ENCODE peak calls at places on chromosomes 6 and 20, in four cellular contexts. Q is transverse colon, N is Peyer's patch, X is pancreas. E is an unnamed sample.

GRCh38 chr6:138012682-138013081 is 94.5 kb downstream of the PERP start:
- DNase-seq in X (no peak), Q (peak; percentile 23), N (no peak), E (peak; percentile 71)

GRCh38 chr20:62117658-62118057 is 4.6 kb upstream of the LSM14B start:
- DNase-seq in Q (peak; percentile 48), N (peak; percentile 74), X (no peak), E (peak; percentile 58)

GRCh38 chr6:106557837-106558236 is 71.5 kb downstream of the RTN4IP1 start:
- DNase-seq in X (no peak), Q (no peak), N (no peak), E (no peak)

GRCh38 chr6:144075187-144075586 is 20.2 kb downstream of the SF3B5 start:
- DNase-seq in X (no peak), Q (no peak), N (no peak), E (no peak)

GRCh38 chr6:148881593-148882311 is 134.9 kb downstream of the UST start:
- DNase-seq in Q (no peak), N (no peak), X (no peak), E (no peak)

GRCh38 chr6:138028893-138029292 is 78.3 kb downstream of the PERP start:
- DNase-seq in N (no peak), Q (no peak), X (no peak), E (no peak)

GRCh38 chr6:143513410-143513809 is 1.9 kb upstream of the FUCA2 start:
- DNase-seq in Q (peak; percentile 65), X (no peak), N (peak; percentile 62), E (peak; percentile 49)

GRCh38 chr6:138662474-138662873 is 111.1 kb upstream of the CCDC28A start:
- DNase-seq in X (no peak), Q (no peak), N (no peak), E (no peak)

GRCh38 chr6:89952361-89952680 is 58.1 kb downstream of the GJA10 start:
- DNase-seq in N (no peak), X (no peak), Q (no peak), E (no peak)

GRCh38 chr6:108448481-108448880 is 112.2 kb upstream of the FOXO3 start:
- DNase-seq in Q (no peak), N (no peak), X (no peak), E (no peak)

GRCh38 chr6:150142304-150142656 is 564 bp upstream of the PPP1R14C start:
- DNase-seq in N (no peak), Q (peak; percentile 47), X (no peak), E (no peak)

GRCh38 chr6:37565267-37566208 is 65.8 kb upstream of the CCDC167 start:
- DNase-seq in Q (no peak), X (no peak), N (no peak), E (no peak)

GRCh38 chr20:926646-927045 is 10.5 kb upstream of the ANGPT4 start:
- DNase-seq in Q (no peak), X (no peak), N (no peak), E (no peak)

GRCh38 chr6:134060491-134061106 is 8.2 kb upstream of the SLC2A12 start:
- DNase-seq in X (no peak), Q (no peak), N (no peak), E (no peak)

GRCh38 chr6:148771212-148771601 is 24.4 kb downstream of the UST start:
- DNase-seq in Q (peak; percentile 28), N (no peak), X (peak; percentile 38), E (no peak)

GRCh38 chr6:12410946-12411345 is 120.8 kb downstream of the EDN1 start:
- DNase-seq in X (no peak), Q (no peak), N (no peak), E (no peak)

GRCh38 chr20:40680560-40680959 is 8.5 kb downstream of the MAFB start:
- DNase-seq in Q (no peak), X (no peak), N (no peak), E (no peak)

GRCh38 chr20:45861157-45862075 is 4.0 kb downstream of the ZSWIM3 start:
- DNase-seq in Q (no peak), N (no peak), X (no peak), E (peak; percentile 78)

GRCh38 chr6:168499045-168499650 is 58.2 kb downstream of the SMOC2 start:
- DNase-seq in N (no peak), X (no peak), Q (no peak), E (peak; percentile 56)

GRCh38 chr20:39691151-39691862 is 729.2 kb downstream of the DHX35 start:
- DNase-seq in X (no peak), Q (no peak), N (no peak), E (no peak)

GRCh38 chr20:44693625-44694024 is 21.5 kb upstream of the CCN5 start:
- DNase-seq in X (no peak), N (no peak), Q (no peak), E (no peak)
- H3K4me3 ChIP-seq in X (no peak overlapping the region), N (no peak overlapping the region), Q (no peak overlapping the region), E (no peak overlapping the region)

GRCh38 chr6:29965873-29966601 is 23.7 kb downstream of the HLA-A start:
- DNase-seq in Q (peak; percentile 91), X (peak; percentile 93), N (peak; percentile 69), E (peak; percentile 90)
- H3K4me3 ChIP-seq in Q (peak overlapping the region; percentile 36), X (no peak overlapping the region), N (peak overlapping the region; percentile 28), E (peak overlapping the region; percentile 44)

DNA sequence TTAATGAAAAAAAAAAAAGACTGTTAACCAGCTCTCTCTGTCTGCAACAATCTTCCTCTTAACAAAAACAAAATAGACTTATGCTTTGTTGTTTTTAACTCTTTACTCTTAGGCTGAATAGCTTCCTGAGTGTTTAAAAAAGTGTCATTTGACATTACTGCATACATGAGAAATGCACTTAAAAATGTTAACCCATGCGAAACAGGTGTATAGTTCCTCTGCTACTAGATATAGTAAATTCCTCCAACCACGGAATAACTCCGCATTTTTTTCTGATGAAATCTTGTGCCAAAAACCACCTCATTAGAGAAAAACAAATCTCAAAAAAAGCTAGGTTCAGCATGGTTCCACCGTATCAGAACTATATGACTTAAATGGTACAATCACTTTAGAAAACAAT is 426.0 kb downstream of the ADGRB3 start:
- DNase-seq in X (no peak), N (no peak), Q (no peak), E (no peak)
- H3K4me3 ChIP-seq in X (no peak overlapping the region), N (no peak overlapping the region), Q (no peak overlapping the region), E (no peak overlapping the region)

GRCh38 chr20:17226410-17227198 is at the start of gene PCSK2:
- DNase-seq in Q (peak; percentile 12), X (peak; percentile 53), N (no peak), E (peak; percentile 3)

GRCh38 chr20:17227669-17228623 is 1.1 kb downstream of the PCSK2 start:
- DNase-seq in N (no peak), Q (no peak), X (no peak), E (no peak)

GRCh38 chr20:17223553-17223952 is 3.3 kb upstream of the PCSK2 start:
- DNase-seq in Q (no peak), N (no peak), X (no peak), E (no peak)

GRCh38 chr20:17227199-17227535 is 327 bp downstream of the PCSK2 start:
- DNase-seq in X (no peak), N (no peak), Q (no peak), E (no peak)

DNA sequence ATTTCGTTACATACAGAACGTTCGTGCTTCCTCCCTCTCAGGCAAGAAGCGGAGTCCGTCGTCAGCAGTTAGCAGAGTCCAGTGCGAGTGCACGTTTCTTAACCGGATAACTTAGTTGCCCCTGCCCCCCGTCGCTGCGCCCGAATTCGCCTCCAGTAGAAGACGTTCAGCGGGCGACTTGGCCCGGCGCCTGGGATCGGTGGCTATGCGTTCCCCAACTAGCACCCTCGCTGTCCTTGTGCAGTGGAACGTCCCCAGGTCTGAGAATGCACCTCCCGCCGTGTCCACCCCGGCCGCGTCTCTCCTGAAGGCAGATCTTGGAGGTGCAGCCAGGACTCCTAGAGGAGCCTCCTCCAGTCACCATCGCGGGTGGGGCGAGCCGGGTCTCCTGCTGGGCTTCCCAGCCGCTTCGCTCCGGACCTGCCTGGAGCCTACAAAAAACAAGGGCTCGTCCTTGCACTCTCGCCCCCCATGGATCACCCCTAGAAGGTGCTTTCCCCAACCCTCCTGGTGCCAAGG is 890 bp upstream of the PCSK2 start:
- DNase-seq in N (no peak), Q (no peak), X (peak; percentile 38), E (no peak)
- H3K4me3 ChIP-seq in N (peak overlapping the region; percentile 8), Q (peak overlapping the region; percentile 20), X (peak overlapping the region; percentile 35), E (no peak overlapping the region)

DNA sequence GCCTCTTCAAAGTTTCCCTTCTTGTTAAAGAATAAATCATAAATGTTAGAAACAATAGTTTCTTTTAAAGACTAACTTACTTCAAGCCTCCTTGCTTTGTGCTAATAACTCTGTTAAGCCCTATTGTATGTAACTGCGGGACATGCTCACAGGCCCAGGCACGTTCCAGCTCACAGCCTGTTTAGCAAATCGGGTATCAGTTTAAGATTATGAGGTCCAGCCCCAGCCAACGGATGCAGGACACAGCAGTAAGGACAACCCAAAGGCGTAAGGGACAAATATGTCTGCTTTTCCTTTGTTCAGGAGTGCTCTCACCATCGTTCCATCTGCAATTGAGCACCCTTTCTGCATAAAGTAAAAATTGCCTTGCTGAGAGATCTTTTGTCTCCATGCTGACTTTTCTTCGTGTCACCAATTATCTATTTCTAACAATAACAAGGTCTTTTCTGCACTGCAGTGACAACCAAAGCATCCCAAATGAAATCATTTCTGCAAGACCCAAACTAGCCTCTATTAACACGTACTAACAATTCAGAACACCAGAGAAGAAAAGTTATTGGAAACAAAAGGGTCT is 1.4 kb downstream of the C6orf52 start:
- DNase-seq in X (no peak), N (no peak), Q (no peak), E (no peak)
- H3K4me3 ChIP-seq in X (no peak overlapping the region), N (peak overlapping the region; percentile 84), Q (no peak overlapping the region), E (peak overlapping the region; percentile 79)

DNA sequence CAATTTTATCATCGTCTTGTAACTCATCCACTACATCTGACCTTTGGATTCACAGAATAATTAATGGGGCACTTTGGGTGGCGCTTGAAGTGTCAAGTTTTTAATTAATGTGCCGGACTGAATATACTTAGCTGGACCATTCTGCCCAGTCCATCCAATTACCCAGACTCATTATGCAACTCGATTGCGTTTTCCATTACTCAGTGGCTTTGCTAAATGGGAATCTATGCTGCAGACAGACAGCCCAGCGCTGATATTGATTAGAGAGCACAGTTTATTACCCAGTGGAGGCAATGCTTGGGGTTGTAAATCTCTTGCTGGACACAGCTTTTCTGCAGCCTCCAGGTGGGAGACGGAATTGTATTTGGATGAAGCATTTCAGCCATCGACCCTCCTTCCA is 59.5 kb downstream of the EDN3 start:
- DNase-seq in X (no peak), Q (no peak), N (no peak), E (peak; percentile 37)
- H3K4me3 ChIP-seq in X (no peak overlapping the region), Q (no peak overlapping the region), N (no peak overlapping the region), E (no peak overlapping the region)

DNA sequence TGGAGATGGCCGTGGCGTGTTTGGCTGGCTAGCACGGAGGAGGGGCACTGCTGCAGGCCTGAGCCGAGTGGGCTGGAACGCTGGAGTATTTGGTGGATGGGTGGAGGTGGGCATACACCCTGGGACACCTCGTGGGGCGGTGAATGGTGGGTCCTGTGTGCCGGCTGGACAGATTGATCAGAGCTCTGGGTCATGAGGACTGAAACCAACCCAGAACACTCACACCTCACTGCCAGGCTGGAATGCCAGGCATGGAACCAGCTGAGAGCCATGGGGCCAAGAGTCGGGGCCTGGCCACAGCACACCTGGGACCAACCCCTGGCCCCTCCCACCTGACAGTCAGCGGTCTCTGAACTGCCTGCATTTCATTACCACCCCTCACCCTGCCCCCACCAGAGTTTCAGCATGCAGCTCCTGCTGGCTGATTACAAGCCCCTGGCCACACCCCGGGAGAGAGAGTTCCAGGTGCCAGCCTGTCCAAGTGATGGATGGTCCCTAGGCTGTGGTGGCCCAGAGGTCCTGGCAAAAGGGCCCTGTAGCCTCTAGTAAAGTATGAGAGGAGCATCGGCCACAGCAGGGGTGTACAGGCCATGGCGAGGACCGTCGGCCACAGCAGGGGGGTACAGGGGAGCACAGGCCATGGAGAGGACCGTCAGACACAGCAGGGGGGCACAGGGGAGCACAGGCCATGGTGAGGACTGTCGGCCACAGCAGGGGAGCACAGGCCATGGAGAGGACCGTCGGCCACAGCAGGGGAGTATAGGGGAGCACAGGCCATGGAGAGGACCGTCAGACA is 3.3 kb downstream of the NPBWR2 start:
- DNase-seq in N (peak; percentile 3), X (peak; percentile 8), Q (peak; percentile 3), E (no peak)
- H3K4me3 ChIP-seq in N (no peak overlapping the region), X (no peak overlapping the region), Q (no peak overlapping the region), E (no peak overlapping the region)